ENCODE peak calls at places on chromosomes 2 and 18, in ten cellular contexts. P, B, W, N, J, Q, I, Z, K and T are unnamed samples.

GRCh38 chr2:85772019-85772745 is 18.4 kb downstream of the ATOH8 start:
- DNase-seq in P (peak), B (no peak), W (no peak), N (peak), J (peak), Q (peak), I (peak), Z (peak), K (no peak), T (peak)

GRCh38 chr18:13566941-13567762 is 159.2 kb downstream of the FAM210A start:
- DNase-seq in P (no peak), B (no peak), W (no peak), N (no peak), J (no peak), Q (no peak), I (no peak), Z (no peak), K (peak), T (peak)

GRCh38 chr2:232260075-232260474 is 118.5 kb upstream of the ALPP start:
- DNase-seq in P (no peak), B (no peak), W (no peak), N (no peak), J (peak), Q (no peak), I (peak), Z (peak), K (no peak), T (no peak)

GRCh38 chr2:39469807-39470206 is 32.7 kb upstream of the MAP4K3 start:
- DNase-seq in P (no peak), B (no peak), W (no peak), N (peak), J (peak), Q (no peak), I (peak), Z (peak), K (peak), T (no peak)

GRCh38 chr2:173232956-173233744 is 121.5 kb upstream of the CDCA7 start:
- DNase-seq in P (no peak), B (no peak), W (no peak), N (no peak), J (peak), Q (no peak), I (no peak), Z (no peak), K (no peak), T (no peak)

GRCh38 chr2:17191223-17191622 is 327.0 kb downstream of the RAD51AP2 start:
- DNase-seq in P (no peak), B (no peak), W (no peak), N (no peak), J (no peak), Q (peak), I (no peak), Z (no peak), K (no peak), T (no peak)

GRCh38 chr18:32730620-32731021 is 42.2 kb downstream of the KLHL14 start:
- DNase-seq in P (no peak), B (no peak), W (no peak), N (no peak), J (no peak), Q (no peak), I (no peak), Z (peak), K (no peak), T (no peak)

GRCh38 chr2:43464546-43464945 is 131.3 kb downstream of the THADA start:
- DNase-seq in P (no peak), B (no peak), W (no peak), N (peak), J (peak), Q (no peak), I (no peak), Z (peak), K (no peak), T (peak)

GRCh38 chr2:152063325-152063924 is 35.4 kb downstream of the CACNB4 start:
- DNase-seq in P (no peak), B (no peak), W (no peak), N (no peak), J (no peak), Q (no peak), I (no peak), Z (no peak), K (no peak), T (no peak)